ENCODE peak calls at places on chromosomes 1 and 21, in six cellular contexts. H is activated CD8-positive, alpha-beta memory T cell treated with anti-CD3 and anti-CD28 coated beads for 1 hour; Y is Caki2; O is RWPE1; Q is activated CD4-positive, alpha-beta T cell treated with anti-CD3 and anti-CD28 coated beads for 1 hour; V is glutamatergic neuron. T is an unnamed sample.

GRCh38 chr1:54229281-54229891 is 29.4 kb downstream of the MRPL37 start:
- DNase-seq in V (no peak), Y (peak; percentile 75), Q (no peak), H (no peak), O (peak; percentile 18), T (no peak)

GRCh38 chr1:94105957-94106529 is 14.9 kb downstream of the ABCA4 start:
- DNase-seq in V (no peak), Q (no peak), Y (no peak), O (no peak), H (no peak), T (no peak)

GRCh38 chr1:96865731-96866684 is 144.4 kb downstream of the PTBP2 start:
- DNase-seq in O (peak; percentile 44), Y (no peak), Q (no peak), H (no peak), V (no peak), T (no peak)

GRCh38 chr1:226534645-226535044 is 13.9 kb upstream of the STUM start:
- DNase-seq in V (no peak), O (no peak), Y (no peak), Q (no peak), H (no peak), T (no peak)

GRCh38 chr1:1299686-1300351 is 7.9 kb downstream of the ACAP3 start:
- DNase-seq in H (no peak), Y (no peak), Q (no peak), O (no peak), V (peak; percentile 36), T (peak; percentile 66)

GRCh38 chr1:84996846-84997666 is at the start of gene MCOLN2:
- DNase-seq in O (peak; percentile 45), Y (peak; percentile 11), Q (no peak), V (peak; percentile 52), H (peak; percentile 36), T (peak; percentile 67)

GRCh38 chr1:65059930-65060538 is 88.0 kb upstream of the AK4 start:
- DNase-seq in Y (peak; percentile 31), Q (no peak), O (peak; percentile 49), V (no peak), H (no peak), T (no peak)

GRCh38 chr21:43305811-43306311 is 121.1 kb downstream of the SIK1 start:
- DNase-seq in Q (no peak), H (no peak), O (no peak), V (peak; percentile 6), Y (no peak), T (no peak)

GRCh38 chr1:97119260-97119659 is 397.7 kb downstream of the PTBP2 start:
- DNase-seq in Q (no peak), V (no peak), O (no peak), H (no peak), Y (no peak), T (no peak)

GRCh38 chr1:54220004-54220811 is 20.2 kb downstream of the MRPL37 start:
- DNase-seq in Q (no peak), Y (no peak), O (no peak), V (peak; percentile 36), H (no peak), T (no peak)

GRCh38 chr1:111369645-111370044 is 57.9 kb downstream of the OVGP1 start:
- DNase-seq in Q (no peak), O (no peak), H (no peak), Y (no peak), V (no peak), T (no peak)

GRCh38 chr1:240820816-240821215 is 208.9 kb upstream of the GREM2 start:
- DNase-seq in H (no peak), O (no peak), V (no peak), Y (no peak), Q (no peak), T (no peak)

GRCh38 chr1:22745675-22746585 is 35.3 kb downstream of the EPHB2 start:
- DNase-seq in H (no peak), O (peak; percentile 49), Q (no peak), Y (peak; percentile 57), V (no peak), T (no peak)

GRCh38 chr21:35257413-35257812 is 208.3 kb upstream of the RUNX1 start:
- DNase-seq in V (no peak), Q (no peak), H (no peak), Y (peak; percentile 60), O (peak; percentile 69), T (no peak)

GRCh38 chr1:21175324-21175669 is 1.4 kb downstream of the EIF4G3 start:
- DNase-seq in Q (no peak), Y (no peak), H (no peak), O (no peak), V (no peak), T (no peak)

GRCh38 chr1:16141573-16142336 is 14.1 kb downstream of the EPHA2 start:
- DNase-seq in O (no peak), Q (no peak), V (no peak), H (no peak), Y (no peak), T (no peak)

GRCh38 chr21:29650561-29651022 is 289.2 kb downstream of the GRIK1 start:
- DNase-seq in H (no peak), O (no peak), Y (no peak), V (peak; percentile 30), Q (no peak), T (no peak)

GRCh38 chr1:154398141-154398540 is 7.0 kb upstream of the IL6R start:
- DNase-seq in Y (no peak), O (no peak), V (no peak), Q (no peak), H (no peak), T (no peak)